ENCODE peak calls at places on chromosomes 3 and 15, in four cellular contexts. D is bronchial epithelial cell, H is small intestine, V is M059J. G is an unnamed sample.

GRCh38 chr3:118782755-118783202 is 251.9 kb downstream of the IGSF11 start:
- DNase-seq in D (peak; percentile 40), H (no peak), V (peak; percentile 70), G (no peak)

GRCh38 chr15:40855706-40856234 is 11.9 kb downstream of the SPINT1 start:
- DNase-seq in D (no peak), H (no peak), V (no peak), G (no peak)

GRCh38 chr15:39934415-39935044 is 615 bp downstream of the EIF2AK4 start:
- DNase-seq in D (peak; percentile 22), H (peak; percentile 9), V (no peak), G (no peak)

GRCh38 chr3:161444678-161445077 is 51.9 kb upstream of the OTOL1 start:
- DNase-seq in D (no peak), H (no peak), V (no peak), G (no peak)

GRCh38 chr15:60093273-60094067 is 89.4 kb downstream of the FOXB1 start:
- DNase-seq in D (no peak), H (peak; percentile 75), V (no peak), G (no peak)

GRCh38 chr3:102233881-102234280 is 200.9 kb upstream of the ZPLD1 start:
- DNase-seq in D (no peak), H (no peak), V (peak; percentile 38), G (no peak)

GRCh38 chr3:197338586-197338985 is 40.2 kb upstream of the DLG1 start:
- DNase-seq in D (no peak), H (no peak), V (no peak), G (no peak)

GRCh38 chr3:169311366-169311765 is 352.1 kb downstream of the MECOM start:
- DNase-seq in D (no peak), H (no peak), V (no peak), G (no peak)

GRCh38 chr15:75065467-75065850 is 42.1 kb downstream of the PPCDC start:
- DNase-seq in D (no peak), H (no peak), V (peak; percentile 55), G (no peak)

GRCh38 chr3:32685604-32686185 is 707 bp downstream of the CNOT10 start:
- DNase-seq in D (peak; percentile 18), H (no peak), V (peak; percentile 27), G (no peak)

GRCh38 chr15:76278651-76279050 is 32.6 kb downstream of the ETFA start:
- DNase-seq in D (no peak), H (no peak), V (no peak), G (no peak)

GRCh38 chr15:34366271-34367043 is 539 bp downstream of the LPCAT4 start:
- DNase-seq in D (peak; percentile 62), H (peak; percentile 89), V (peak; percentile 73), G (peak; percentile 48)

GRCh38 chr15:79168922-79169322 is 78.3 kb upstream of the RASGRF1 start:
- DNase-seq in D (peak; percentile 74), H (no peak), V (peak; percentile 47), G (no peak)

GRCh38 chr3:48013288-48013980 is 2.8 kb downstream of the MAP4 start:
- DNase-seq in D (peak; percentile 70), H (peak; percentile 83), V (peak; percentile 78), G (no peak)

GRCh38 chr3:172687501-172687900 is 23.4 kb downstream of the NCEH1 start:
- DNase-seq in D (no peak), H (no peak), V (no peak), G (no peak)

GRCh38 chr3:5069627-5070026 is 52.5 kb upstream of the ARL8B start:
- DNase-seq in D (no peak), H (no peak), V (no peak), G (no peak)

GRCh38 chr15:73575636-73576247 is 57.4 kb downstream of the NPTN start:
- DNase-seq in D (peak; percentile 91), H (peak; percentile 12), V (peak; percentile 19), G (no peak)

G was measured in activated T-helper 2 cell treated with anti-CD3 and anti-CD28 coated beads, Interferon-gamma antibody, Interleukin-2, Interleukin-4, amounts not matched to agents 10 μg/mL and 5 μg/mL and 100 μg/mL, durations not matched to agents 14 hours and 24 hours and 36 hours.